ENCODE peak calls at places on chromosomes 5 and 9, in seven cellular contexts. One of them, this sample, is unnamed.

GRCh38 chr9:16501726-16502125 is 368.7 kb downstream of the BNC2 start:
- DNase-seq in activated naive CD4-positive, alpha-beta T cell treated with anti-CD3 and anti-CD28 coated beads for 36 hours: no peak
- DNase-seq in stimulated activated CD8-positive, alpha-beta memory T cell treated with anti-CD3 and anti-CD28 coated beads, Interleukin-15, amount 100 ng/mL, for 24 hours: no peak
- DNase-seq in left kidney: no peak
- DNase-seq in non-pigmented ciliary epithelial cell: no peak
- DNase-seq in upper lobe of right lung: no peak
- DNase-seq in AG10803: no peak
- DNase-seq in this sample: no peak

GRCh38 chr5:93576015-93576414 is 5.0 kb downstream of the NR2F1-AS1 start:
- DNase-seq in upper lobe of right lung: no peak
- DNase-seq in left kidney: peak
- DNase-seq in AG10803: no peak
- DNase-seq in stimulated activated CD8-positive, alpha-beta memory T cell treated with anti-CD3 and anti-CD28 coated beads, Interleukin-15, amount 100 ng/mL, for 24 hours: no peak
- DNase-seq in activated naive CD4-positive, alpha-beta T cell treated with anti-CD3 and anti-CD28 coated beads for 36 hours: no peak
- DNase-seq in non-pigmented ciliary epithelial cell: no peak
- DNase-seq in this sample: no peak

GRCh38 chr5:393846-394275 is 49.1 kb upstream of the EXOC3 start:
- DNase-seq in non-pigmented ciliary epithelial cell: no peak
- DNase-seq in stimulated activated CD8-positive, alpha-beta memory T cell treated with anti-CD3 and anti-CD28 coated beads, Interleukin-15, amount 100 ng/mL, for 24 hours: no peak
- DNase-seq in activated naive CD4-positive, alpha-beta T cell treated with anti-CD3 and anti-CD28 coated beads for 36 hours: no peak
- DNase-seq in left kidney: peak
- DNase-seq in AG10803: peak
- DNase-seq in upper lobe of right lung: peak
- DNase-seq in this sample: peak

GRCh38 chr5:119078071-119078846 is 7.4 kb downstream of the DMXL1 start:
- DNase-seq in left kidney: no peak
- DNase-seq in AG10803: no peak
- DNase-seq in upper lobe of right lung: no peak
- DNase-seq in activated naive CD4-positive, alpha-beta T cell treated with anti-CD3 and anti-CD28 coated beads for 36 hours: no peak
- DNase-seq in non-pigmented ciliary epithelial cell: no peak
- DNase-seq in stimulated activated CD8-positive, alpha-beta memory T cell treated with anti-CD3 and anti-CD28 coated beads, Interleukin-15, amount 100 ng/mL, for 24 hours: no peak
- DNase-seq in this sample: no peak

GRCh38 chr5:151151793-151152192 is 5.8 kb downstream of the ANXA6 start:
- DNase-seq in left kidney: no peak
- DNase-seq in upper lobe of right lung: no peak
- DNase-seq in non-pigmented ciliary epithelial cell: no peak
- DNase-seq in AG10803: peak
- DNase-seq in activated naive CD4-positive, alpha-beta T cell treated with anti-CD3 and anti-CD28 coated beads for 36 hours: peak
- DNase-seq in stimulated activated CD8-positive, alpha-beta memory T cell treated with anti-CD3 and anti-CD28 coated beads, Interleukin-15, amount 100 ng/mL, for 24 hours: no peak
- DNase-seq in this sample: no peak

GRCh38 chr9:27125030-27125429 is 16.0 kb downstream of the TEK start:
- DNase-seq in stimulated activated CD8-positive, alpha-beta memory T cell treated with anti-CD3 and anti-CD28 coated beads, Interleukin-15, amount 100 ng/mL, for 24 hours: no peak
- DNase-seq in activated naive CD4-positive, alpha-beta T cell treated with anti-CD3 and anti-CD28 coated beads for 36 hours: no peak
- DNase-seq in upper lobe of right lung: no peak
- DNase-seq in non-pigmented ciliary epithelial cell: peak
- DNase-seq in left kidney: peak
- DNase-seq in AG10803: peak
- DNase-seq in this sample: no peak

GRCh38 chr9:137391411-137391754 is 31.6 kb downstream of the EXD3 start:
- DNase-seq in stimulated activated CD8-positive, alpha-beta memory T cell treated with anti-CD3 and anti-CD28 coated beads, Interleukin-15, amount 100 ng/mL, for 24 hours: no peak
- DNase-seq in non-pigmented ciliary epithelial cell: no peak
- DNase-seq in AG10803: no peak
- DNase-seq in activated naive CD4-positive, alpha-beta T cell treated with anti-CD3 and anti-CD28 coated beads for 36 hours: no peak
- DNase-seq in upper lobe of right lung: no peak
- DNase-seq in left kidney: no peak
- DNase-seq in this sample: no peak

GRCh38 chr5:112331892-112332291 is 87.2 kb downstream of the EPB41L4A start:
- DNase-seq in activated naive CD4-positive, alpha-beta T cell treated with anti-CD3 and anti-CD28 coated beads for 36 hours: no peak
- DNase-seq in left kidney: no peak
- DNase-seq in non-pigmented ciliary epithelial cell: no peak
- DNase-seq in stimulated activated CD8-positive, alpha-beta memory T cell treated with anti-CD3 and anti-CD28 coated beads, Interleukin-15, amount 100 ng/mL, for 24 hours: no peak
- DNase-seq in AG10803: no peak
- DNase-seq in upper lobe of right lung: no peak
- DNase-seq in this sample: no peak

GRCh38 chr5:122077451-122078115 is 476 bp downstream of the LOX start:
- DNase-seq in AG10803: no peak
- DNase-seq in non-pigmented ciliary epithelial cell: no peak
- DNase-seq in left kidney: peak
- DNase-seq in stimulated activated CD8-positive, alpha-beta memory T cell treated with anti-CD3 and anti-CD28 coated beads, Interleukin-15, amount 100 ng/mL, for 24 hours: no peak
- DNase-seq in activated naive CD4-positive, alpha-beta T cell treated with anti-CD3 and anti-CD28 coated beads for 36 hours: no peak
- DNase-seq in upper lobe of right lung: peak
- DNase-seq in this sample: peak